ENCODE peak calls at places on chromosomes 16 and 17, in ten cellular contexts. One of them, this sample, is unnamed.

GRCh38 chr17:1992541-1992940 is 32.6 kb downstream of the RTN4RL1 start:
- DNase-seq in CD4-positive, alpha-beta T cell: no peak
- DNase-seq in astrocyte: no peak
- DNase-seq in astrocyte of the spinal cord: no peak
- DNase-seq in type B pancreatic cell: no peak
- DNase-seq in brain microvascular endothelial cell: no peak
- DNase-seq in nephron progenitor cell: no peak
- DNase-seq in IMR-90: no peak
- DNase-seq in fibroblast of lung: no peak
- DNase-seq in WERI-Rb-1: no peak
- DNase-seq in this sample: no peak

GRCh38 chr17:3528604-3529511 is 28.8 kb downstream of the TRPV3 start:
- DNase-seq in CD4-positive, alpha-beta T cell: no peak
- DNase-seq in astrocyte: peak
- DNase-seq in astrocyte of the spinal cord: peak
- DNase-seq in type B pancreatic cell: no peak
- DNase-seq in brain microvascular endothelial cell: peak
- DNase-seq in nephron progenitor cell: no peak
- DNase-seq in IMR-90: no peak
- DNase-seq in fibroblast of lung: peak
- DNase-seq in WERI-Rb-1: no peak
- DNase-seq in this sample: peak

GRCh38 chr16:10828851-10829331 is 10.3 kb upstream of the TVP23A start:
- DNase-seq in CD4-positive, alpha-beta T cell: no peak
- DNase-seq in astrocyte: peak
- DNase-seq in astrocyte of the spinal cord: peak
- DNase-seq in type B pancreatic cell: no peak
- DNase-seq in brain microvascular endothelial cell: peak
- DNase-seq in nephron progenitor cell: no peak
- DNase-seq in IMR-90: peak
- DNase-seq in fibroblast of lung: peak
- DNase-seq in WERI-Rb-1: no peak
- DNase-seq in this sample: peak

GRCh38 chr17:7177954-7178477 is 1.2 kb downstream of the ASGR1 start:
- DNase-seq in CD4-positive, alpha-beta T cell: no peak
- DNase-seq in astrocyte: peak
- DNase-seq in astrocyte of the spinal cord: peak
- DNase-seq in type B pancreatic cell: no peak
- DNase-seq in brain microvascular endothelial cell: no peak
- DNase-seq in nephron progenitor cell: peak
- DNase-seq in IMR-90: peak
- DNase-seq in fibroblast of lung: peak
- DNase-seq in WERI-Rb-1: peak
- DNase-seq in this sample: no peak

GRCh38 chr17:63698381-63698885 is 1.5 kb downstream of the LIMD2 start:
- DNase-seq in CD4-positive, alpha-beta T cell: no peak
- DNase-seq in astrocyte: no peak
- DNase-seq in astrocyte of the spinal cord: no peak
- DNase-seq in type B pancreatic cell: no peak
- DNase-seq in brain microvascular endothelial cell: no peak
- DNase-seq in nephron progenitor cell: no peak
- DNase-seq in IMR-90: no peak
- DNase-seq in fibroblast of lung: no peak
- DNase-seq in WERI-Rb-1: no peak
- DNase-seq in this sample: no peak

GRCh38 chr17:16040710-16041251 is 41.2 kb downstream of the TTC19 start:
- DNase-seq in CD4-positive, alpha-beta T cell: no peak
- DNase-seq in astrocyte: peak
- DNase-seq in astrocyte of the spinal cord: peak
- DNase-seq in type B pancreatic cell: no peak
- DNase-seq in brain microvascular endothelial cell: peak
- DNase-seq in nephron progenitor cell: no peak
- DNase-seq in IMR-90: peak
- DNase-seq in fibroblast of lung: peak
- DNase-seq in WERI-Rb-1: no peak
- DNase-seq in this sample: peak

GRCh38 chr17:46037722-46038255 is 38.7 kb downstream of the STH start:
- DNase-seq in CD4-positive, alpha-beta T cell: no peak
- DNase-seq in astrocyte: no peak
- DNase-seq in astrocyte of the spinal cord: no peak
- DNase-seq in type B pancreatic cell: no peak
- DNase-seq in brain microvascular endothelial cell: no peak
- DNase-seq in nephron progenitor cell: no peak
- DNase-seq in IMR-90: no peak
- DNase-seq in fibroblast of lung: no peak
- DNase-seq in WERI-Rb-1: no peak
- DNase-seq in this sample: no peak

GRCh38 chr17:77700165-77700881 is 258.2 kb upstream of the TNRC6C start:
- DNase-seq in CD4-positive, alpha-beta T cell: no peak
- DNase-seq in astrocyte: no peak
- DNase-seq in astrocyte of the spinal cord: no peak
- DNase-seq in type B pancreatic cell: peak
- DNase-seq in brain microvascular endothelial cell: no peak
- DNase-seq in nephron progenitor cell: no peak
- DNase-seq in IMR-90: no peak
- DNase-seq in fibroblast of lung: no peak
- DNase-seq in WERI-Rb-1: no peak
- DNase-seq in this sample: no peak

GRCh38 chr17:51957746-51958145 is 200.8 kb downstream of the CA10 start:
- DNase-seq in CD4-positive, alpha-beta T cell: no peak
- DNase-seq in astrocyte: no peak
- DNase-seq in astrocyte of the spinal cord: no peak
- DNase-seq in type B pancreatic cell: no peak
- DNase-seq in brain microvascular endothelial cell: no peak
- DNase-seq in nephron progenitor cell: no peak
- DNase-seq in IMR-90: no peak
- DNase-seq in fibroblast of lung: no peak
- DNase-seq in WERI-Rb-1: no peak
- DNase-seq in this sample: no peak

GRCh38 chr17:79075861-79076406 is 1.3 kb downstream of the ENGASE start:
- DNase-seq in CD4-positive, alpha-beta T cell: no peak
- DNase-seq in astrocyte: no peak
- DNase-seq in astrocyte of the spinal cord: no peak
- DNase-seq in type B pancreatic cell: no peak
- DNase-seq in brain microvascular endothelial cell: no peak
- DNase-seq in nephron progenitor cell: no peak
- DNase-seq in IMR-90: no peak
- DNase-seq in fibroblast of lung: no peak
- DNase-seq in WERI-Rb-1: no peak
- DNase-seq in this sample: no peak

GRCh38 chr16:324451-325334 is 27.8 kb downstream of the AXIN1 start:
- DNase-seq in CD4-positive, alpha-beta T cell: peak
- DNase-seq in astrocyte: no peak
- DNase-seq in astrocyte of the spinal cord: no peak
- DNase-seq in type B pancreatic cell: no peak
- DNase-seq in brain microvascular endothelial cell: no peak
- DNase-seq in nephron progenitor cell: no peak
- DNase-seq in IMR-90: no peak
- DNase-seq in fibroblast of lung: no peak
- DNase-seq in WERI-Rb-1: no peak
- DNase-seq in this sample: no peak

GRCh38 chr17:73338050-73338491 is 26.3 kb upstream of the CDC42EP4 start:
- DNase-seq in CD4-positive, alpha-beta T cell: no peak
- DNase-seq in astrocyte: peak
- DNase-seq in astrocyte of the spinal cord: peak
- DNase-seq in type B pancreatic cell: no peak
- DNase-seq in brain microvascular endothelial cell: peak
- DNase-seq in nephron progenitor cell: peak
- DNase-seq in IMR-90: peak
- DNase-seq in fibroblast of lung: peak
- DNase-seq in WERI-Rb-1: no peak
- DNase-seq in this sample: no peak

DNA sequence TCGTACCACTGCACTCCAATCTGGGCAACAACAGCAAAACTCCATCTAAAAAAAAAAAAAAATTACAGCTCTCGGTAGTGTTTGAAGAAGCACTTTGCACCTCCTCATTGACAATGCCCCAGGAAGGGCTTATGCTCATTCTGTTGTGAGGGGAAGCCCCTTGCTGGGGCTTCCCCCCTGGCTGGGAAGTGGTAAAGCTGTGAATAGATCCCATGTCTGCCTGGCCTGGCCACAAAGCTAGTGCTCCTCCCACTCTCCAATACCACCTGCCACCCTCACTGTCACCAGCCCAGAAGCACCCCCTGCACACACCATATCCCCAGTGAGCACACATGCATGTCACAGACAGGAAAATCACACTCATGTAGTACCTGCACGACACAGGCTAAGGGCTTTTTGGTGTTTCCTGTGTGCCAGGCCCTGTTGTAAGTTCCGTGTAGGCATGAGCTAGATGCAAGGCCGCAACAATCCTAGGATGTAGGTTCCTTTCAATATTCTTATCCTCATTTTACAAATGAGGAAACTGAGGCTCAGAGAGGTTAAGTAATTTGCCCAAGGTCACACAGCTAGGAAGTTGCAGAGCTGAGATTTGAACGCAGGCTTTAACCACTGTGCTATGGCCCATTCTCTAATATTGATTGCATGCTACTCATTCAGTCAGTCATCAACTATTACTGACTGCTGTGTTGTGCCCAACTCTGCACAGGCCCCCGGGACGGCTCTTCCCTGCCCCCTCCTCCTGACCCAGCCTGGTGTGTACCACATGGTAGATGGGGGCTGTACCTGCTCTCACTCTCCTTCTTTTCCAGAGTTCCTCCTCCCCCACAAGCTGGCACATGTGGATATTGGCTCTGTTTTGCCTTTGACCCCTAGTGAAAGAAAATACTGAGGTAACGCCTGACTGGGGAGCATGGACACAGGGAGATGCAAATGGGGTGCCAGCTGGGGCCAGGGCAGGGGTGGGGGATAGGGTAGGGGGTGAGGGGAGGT is 11.9 kb upstream of the COL1A1 start:
- DNase-seq in CD4-positive, alpha-beta T cell: no peak
- DNase-seq in astrocyte: peak
- DNase-seq in astrocyte of the spinal cord: no peak
- DNase-seq in type B pancreatic cell: no peak
- DNase-seq in brain microvascular endothelial cell: no peak
- DNase-seq in nephron progenitor cell: no peak
- DNase-seq in IMR-90: peak
- DNase-seq in fibroblast of lung: no peak
- DNase-seq in WERI-Rb-1: peak
- DNase-seq in this sample: no peak
- TF ChIP-seq CTCF in CD4-positive, alpha-beta T cell: no peak
- TF ChIP-seq CTCF in astrocyte: peak
- TF ChIP-seq CTCF in astrocyte of the spinal cord: no peak
- TF ChIP-seq CTCF in type B pancreatic cell: no peak
- TF ChIP-seq CTCF in brain microvascular endothelial cell: peak
- TF ChIP-seq CTCF in nephron progenitor cell: no peak
- TF ChIP-seq CTCF in IMR-90: peak
- TF ChIP-seq CTCF in fibroblast of lung: no peak
- TF ChIP-seq CTCF in WERI-Rb-1: peak
- TF ChIP-seq CTCF in this sample: no peak

GRCh38 chr17:8630802-8631553 is 453 bp upstream of the MYH10 start:
- DNase-seq in CD4-positive, alpha-beta T cell: peak
- DNase-seq in astrocyte: peak
- DNase-seq in astrocyte of the spinal cord: peak
- DNase-seq in type B pancreatic cell: peak
- DNase-seq in brain microvascular endothelial cell: peak
- DNase-seq in nephron progenitor cell: peak
- DNase-seq in IMR-90: peak
- DNase-seq in fibroblast of lung: peak
- DNase-seq in WERI-Rb-1: peak
- DNase-seq in this sample: peak
- TF ChIP-seq CTCF in CD4-positive, alpha-beta T cell: no peak
- TF ChIP-seq CTCF in astrocyte: no peak
- TF ChIP-seq CTCF in astrocyte of the spinal cord: no peak
- TF ChIP-seq CTCF in type B pancreatic cell: peak
- TF ChIP-seq CTCF in brain microvascular endothelial cell: no peak
- TF ChIP-seq CTCF in nephron progenitor cell: no peak
- TF ChIP-seq CTCF in IMR-90: no peak
- TF ChIP-seq CTCF in fibroblast of lung: no peak
- TF ChIP-seq CTCF in WERI-Rb-1: peak
- TF ChIP-seq CTCF in this sample: peak

GRCh38 chr16:3754304-3754703 is 37.0 kb upstream of the TRAP1 start:
- DNase-seq in CD4-positive, alpha-beta T cell: no peak
- DNase-seq in astrocyte: peak
- DNase-seq in astrocyte of the spinal cord: peak
- DNase-seq in type B pancreatic cell: no peak
- DNase-seq in brain microvascular endothelial cell: no peak
- DNase-seq in nephron progenitor cell: no peak
- DNase-seq in IMR-90: peak
- DNase-seq in fibroblast of lung: peak
- DNase-seq in WERI-Rb-1: no peak
- DNase-seq in this sample: no peak

GRCh38 chr16:3752984-3753383 is 35.7 kb upstream of the TRAP1 start:
- DNase-seq in CD4-positive, alpha-beta T cell: no peak
- DNase-seq in astrocyte: no peak
- DNase-seq in astrocyte of the spinal cord: no peak
- DNase-seq in type B pancreatic cell: no peak
- DNase-seq in brain microvascular endothelial cell: no peak
- DNase-seq in nephron progenitor cell: no peak
- DNase-seq in IMR-90: no peak
- DNase-seq in fibroblast of lung: peak
- DNase-seq in WERI-Rb-1: no peak
- DNase-seq in this sample: no peak

GRCh38 chr16:3755249-3755648 is 37.9 kb upstream of the TRAP1 start:
- DNase-seq in CD4-positive, alpha-beta T cell: no peak
- DNase-seq in astrocyte: peak
- DNase-seq in astrocyte of the spinal cord: no peak
- DNase-seq in type B pancreatic cell: no peak
- DNase-seq in brain microvascular endothelial cell: no peak
- DNase-seq in nephron progenitor cell: no peak
- DNase-seq in IMR-90: no peak
- DNase-seq in fibroblast of lung: peak
- DNase-seq in WERI-Rb-1: no peak
- DNase-seq in this sample: no peak

GRCh38 chr16:3754772-3755171 is 37.4 kb upstream of the TRAP1 start:
- DNase-seq in CD4-positive, alpha-beta T cell: no peak
- DNase-seq in astrocyte: no peak
- DNase-seq in astrocyte of the spinal cord: no peak
- DNase-seq in type B pancreatic cell: no peak
- DNase-seq in brain microvascular endothelial cell: no peak
- DNase-seq in nephron progenitor cell: no peak
- DNase-seq in IMR-90: peak
- DNase-seq in fibroblast of lung: peak
- DNase-seq in WERI-Rb-1: no peak
- DNase-seq in this sample: no peak

DNA sequence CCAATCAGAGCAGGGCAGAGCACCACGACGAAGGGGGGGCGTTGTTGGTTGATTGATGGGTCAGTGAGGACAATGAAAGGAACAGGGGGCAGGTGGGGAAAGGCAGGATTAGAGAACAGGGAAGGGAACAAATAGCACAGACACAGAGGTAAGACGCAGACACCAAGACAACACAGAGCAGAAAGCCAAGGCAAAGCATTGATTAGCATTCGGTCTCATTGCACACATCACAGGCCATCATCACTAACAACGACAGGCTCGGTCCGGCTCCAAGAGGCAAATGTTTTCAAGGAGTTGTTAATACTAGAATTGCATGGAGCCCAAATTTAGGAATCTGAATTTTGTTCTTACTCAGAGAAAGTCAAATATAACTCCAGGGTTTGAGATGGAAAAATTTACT is 34.6 kb upstream of the TRAP1 start:
- DNase-seq in CD4-positive, alpha-beta T cell: no peak
- DNase-seq in astrocyte: no peak
- DNase-seq in astrocyte of the spinal cord: no peak
- DNase-seq in type B pancreatic cell: no peak
- DNase-seq in brain microvascular endothelial cell: no peak
- DNase-seq in nephron progenitor cell: no peak
- DNase-seq in IMR-90: no peak
- DNase-seq in fibroblast of lung: no peak
- DNase-seq in WERI-Rb-1: no peak
- DNase-seq in this sample: no peak
- TF ChIP-seq CTCF in CD4-positive, alpha-beta T cell: no peak
- TF ChIP-seq CTCF in astrocyte: no peak
- TF ChIP-seq CTCF in astrocyte of the spinal cord: no peak
- TF ChIP-seq CTCF in type B pancreatic cell: no peak
- TF ChIP-seq CTCF in brain microvascular endothelial cell: no peak
- TF ChIP-seq CTCF in nephron progenitor cell: no peak
- TF ChIP-seq CTCF in IMR-90: no peak
- TF ChIP-seq CTCF in fibroblast of lung: no peak
- TF ChIP-seq CTCF in WERI-Rb-1: no peak
- TF ChIP-seq CTCF in this sample: no peak

GRCh38 chr17:21452377-21453143 is 76.4 kb downstream of the KCNJ12 start:
- DNase-seq in CD4-positive, alpha-beta T cell: no peak
- DNase-seq in astrocyte: peak
- DNase-seq in astrocyte of the spinal cord: peak
- DNase-seq in type B pancreatic cell: no peak
- DNase-seq in brain microvascular endothelial cell: peak
- DNase-seq in nephron progenitor cell: peak
- DNase-seq in IMR-90: peak
- DNase-seq in fibroblast of lung: peak
- DNase-seq in WERI-Rb-1: peak
- DNase-seq in this sample: peak
- TF ChIP-seq CTCF in CD4-positive, alpha-beta T cell: peak
- TF ChIP-seq CTCF in astrocyte: peak
- TF ChIP-seq CTCF in astrocyte of the spinal cord: peak
- TF ChIP-seq CTCF in type B pancreatic cell: peak
- TF ChIP-seq CTCF in brain microvascular endothelial cell: peak
- TF ChIP-seq CTCF in nephron progenitor cell: peak
- TF ChIP-seq CTCF in IMR-90: peak
- TF ChIP-seq CTCF in fibroblast of lung: peak
- TF ChIP-seq CTCF in WERI-Rb-1: peak
- TF ChIP-seq CTCF in this sample: peak